ENCODE peak calls at places on chromosomes 1 and 21, in nine cellular contexts. X is A549, K is pancreas, F is thyroid gland, H is IMR-90, C is astrocyte, I is upper lobe of right lung, V is GM23248, M is aorta. S is an unnamed sample.

GRCh38 chr1:41540886-41541591 is 56.6 kb upstream of the EDN2 start:
- DNase-seq in F (no peak), I (peak; percentile 67), X (no peak), V (peak; percentile 56), K (no peak), C (peak; percentile 49), M (peak; percentile 56), H (peak; percentile 52), S (no peak)

GRCh38 chr1:112981461-112982233 is 25.7 kb upstream of the SLC16A1 start:
- DNase-seq in X (no peak), V (no peak), C (no peak), I (no peak), F (no peak), K (no peak), M (no peak), H (no peak), S (no peak)

GRCh38 chr21:46368533-46369285 is 44.8 kb downstream of the PCNT start:
- DNase-seq in H (no peak), V (no peak), F (no peak), C (no peak), K (no peak), M (no peak), I (no peak), X (no peak), S (no peak)

GRCh38 chr1:71049951-71050598 is 2.5 kb upstream of the PTGER3 start:
- DNase-seq in X (peak; percentile 63), K (peak; percentile 18), C (peak; percentile 42), F (no peak), M (no peak), H (peak; percentile 72), I (no peak), V (peak; percentile 75), S (no peak)

GRCh38 chr21:34073749-34074282 is 438 bp downstream of the MRPS6 start:
- DNase-seq in C (no peak), M (peak; percentile 84), K (no peak), H (no peak), F (peak; percentile 41), X (no peak), V (peak; percentile 68), I (peak; percentile 79), S (no peak)

GRCh38 chr1:248807067-248807737 is 18.5 kb downstream of the SH3BP5L start:
- DNase-seq in M (no peak), V (peak; percentile 68), H (peak; percentile 39), C (no peak), K (peak; percentile 40), X (peak; percentile 55), I (peak; percentile 77), F (peak; percentile 29), S (peak; percentile 28)

GRCh38 chr1:162349635-162350330 is 26.9 kb downstream of the SPATA46 start:
- DNase-seq in X (peak; percentile 64), K (no peak), V (peak; percentile 72), I (no peak), F (no peak), C (peak; percentile 93), H (peak; percentile 77), M (no peak), S (peak; percentile 55)

GRCh38 chr1:39833121-39833520 is 44.5 kb upstream of the BMP8B start:
- DNase-seq in H (peak; percentile 4), C (no peak), V (peak; percentile 21), F (no peak), X (no peak), I (no peak), K (no peak), M (no peak), S (peak; percentile 9)

GRCh38 chr1:12278998-12279397 is 49.2 kb downstream of the VPS13D start:
- DNase-seq in C (no peak), V (no peak), K (no peak), F (no peak), X (no peak), I (no peak), M (no peak), H (no peak), S (no peak)

GRCh38 chr1:241770115-241770514 is 77.9 kb upstream of the EXO1 start:
- DNase-seq in C (no peak), I (no peak), V (no peak), F (no peak), H (no peak), X (no peak), M (no peak), K (no peak), S (no peak)

GRCh38 chr21:41024341-41025056 is 143.5 kb upstream of the BACE2 start:
- DNase-seq in M (no peak), X (no peak), H (no peak), V (no peak), C (no peak), I (no peak), F (peak; percentile 31), K (peak; percentile 13), S (no peak)

GRCh38 chr1:195188821-195189220 is 1419.4 kb downstream of the KCNT2 start:
- DNase-seq in H (peak; percentile 52), C (peak; percentile 30), X (no peak), V (peak; percentile 15), I (no peak), F (no peak), K (no peak), M (no peak), S (no peak)

GRCh38 chr21:38363684-38364083 is 106.9 kb downstream of the KCNJ15 start:
- DNase-seq in M (no peak), X (no peak), H (no peak), F (no peak), V (no peak), I (no peak), K (no peak), C (no peak), S (no peak)

GRCh38 chr1:88035578-88035977 is 648.5 kb upstream of the PKN2 start:
- DNase-seq in V (no peak), X (no peak), M (no peak), F (no peak), H (no peak), C (no peak), I (no peak), K (no peak), S (no peak)

GRCh38 chr1:178531897-178532296 is 19.0 kb downstream of the TEX35 start:
- DNase-seq in M (peak; percentile 46), C (no peak), X (no peak), K (no peak), V (peak; percentile 27), F (peak; percentile 47), H (no peak), I (no peak), S (no peak)

GRCh38 chr1:29236993-29237905 is 927 bp downstream of the PTPRU start:
- DNase-seq in C (peak; percentile 68), I (peak; percentile 85), M (peak; percentile 88), H (peak; percentile 45), K (peak; percentile 56), X (peak; percentile 22), F (peak; percentile 50), V (peak; percentile 73), S (peak; percentile 60)

GRCh38 chr1:73176902-73177301 is 894.6 kb upstream of the NEGR1 start:
- DNase-seq in K (no peak), F (no peak), I (no peak), X (no peak), H (no peak), M (no peak), V (no peak), C (no peak), S (no peak)

GRCh38 chr21:14766241-14766640 is 220.1 kb upstream of the SAMSN1 start:
- DNase-seq in X (peak; percentile 20), K (no peak), M (no peak), H (no peak), C (no peak), F (no peak), I (no peak), V (no peak), S (no peak)

GRCh38 chr1:203276916-203277535 is 28.3 kb upstream of the BTG2 start:
- DNase-seq in V (no peak), H (no peak), F (peak; percentile 45), X (no peak), C (no peak), K (no peak), I (peak; percentile 65), M (no peak), S (no peak)

GRCh38 chr1:228869312-228869824 is 134.1 kb downstream of the RHOU start:
- DNase-seq in H (no peak), I (no peak), C (no peak), V (no peak), M (no peak), X (no peak), K (no peak), F (no peak), S (no peak)

GRCh38 chr1:18646776-18647410 is 16.2 kb downstream of the PAX7 start:
- DNase-seq in F (no peak), I (no peak), C (no peak), X (no peak), H (no peak), V (no peak), M (no peak), K (no peak), S (no peak)

GRCh38 chr1:221672965-221673364 is 68.9 kb downstream of the DUSP10 start:
- DNase-seq in F (no peak), I (no peak), C (no peak), M (no peak), H (no peak), V (no peak), X (no peak), K (no peak), S (no peak)

GRCh38 chr1:119372493-119373086 is 4.0 kb downstream of the HAO2 start:
- DNase-seq in K (no peak), H (no peak), V (peak; percentile 57), I (no peak), C (no peak), F (no peak), X (peak; percentile 51), M (no peak), S (no peak)

GRCh38 chr1:54885237-54885679 is 1.7 kb downstream of the DHCR24 start:
- DNase-seq in I (no peak), C (no peak), F (no peak), X (no peak), H (no peak), M (no peak), K (no peak), V (no peak), S (no peak)
- H3K4me3 ChIP-seq in I (peak overlapping the region; percentile 82), C (peak overlapping the region; percentile 90), F (no peak overlapping the region), X (peak overlapping the region; percentile 77), H (no peak overlapping the region), M (no peak overlapping the region), K (peak overlapping the region; percentile 93), V (peak overlapping the region; percentile 75), S (no peak overlapping the region)

GRCh38 chr21:43924421-43925095 is 59.5 kb downstream of the AGPAT3 start:
- DNase-seq in V (no peak), X (no peak), M (no peak), C (no peak), F (no peak), H (no peak), K (no peak), I (no peak), S (no peak)
- H3K27ac ChIP-seq in V (no peak overlapping the region), X (no peak overlapping the region), M (no peak overlapping the region), C (no peak overlapping the region), F (peak overlapping the region; percentile 70), H (no peak overlapping the region), K (no peak overlapping the region), I (no peak overlapping the region), S (no peak overlapping the region)

GRCh38 chr1:185964946-185965345 is 230.8 kb downstream of the HMCN1 start:
- DNase-seq in F (no peak), X (no peak), M (no peak), K (no peak), V (no peak), H (peak; percentile 29), I (no peak), C (no peak), S (no peak)
- H3K4me1 ChIP-seq in F (no peaks in the 10 kb centered on the region), X (no peaks in the 10 kb centered on the region), M (peaks cover 9% of the 10 kb centered on the region), K (no peaks in the 10 kb centered on the region), V (peaks cover 45% of the 10 kb centered on the region), H (peaks cover 8% of the 10 kb centered on the region), I (peaks cover 4% of the 10 kb centered on the region), C (peaks cover 13% of the 10 kb centered on the region), S (peaks cover 52% of the 10 kb centered on the region)

GRCh38 chr21:20662523-20662922 is 335.7 kb upstream of the NCAM2 start:
- DNase-seq in V (no peak), H (no peak), M (no peak), K (no peak), C (no peak), I (no peak), X (no peak), F (no peak), S (no peak)
- H3K4me3 ChIP-seq in V (no peak overlapping the region), H (no peak overlapping the region), M (no peak overlapping the region), K (no peak overlapping the region), C (no peak overlapping the region), I (no peak overlapping the region), X (no peak overlapping the region), F (no peak overlapping the region), S (no peak overlapping the region)